ENCODE peak calls at places on chromosomes 11 and 22, in five cellular contexts. X, M, J, V and Z are unnamed samples.
A peak's percentile ranks its signal among the peaks of the same experiment; 100 is the strongest.

GRCh38 chr11:116096596-116096995 is 592.4 kb upstream of the CADM1 start:
- DNase-seq in X (no peak), M (no peak), J (no peak), V (no peak), Z (no peak)

GRCh38 chr22:49817359-49817758 is 10.3 kb downstream of the BRD1 start:
- DNase-seq in X (no peak), M (no peak), J (no peak), V (no peak), Z (no peak)

GRCh38 chr11:2178906-2179494 is 7.4 kb upstream of the TH start:
- DNase-seq in X (no peak), M (no peak), J (no peak), V (no peak), Z (peak; percentile 68)

GRCh38 chr11:116861539-116861938 is 24.1 kb upstream of the APOA1 start:
- DNase-seq in X (no peak), M (no peak), J (no peak), V (no peak), Z (no peak)

GRCh38 chr11:1521382-1522080 is 35.0 kb upstream of the MOB2 start:
- DNase-seq in X (no peak), M (no peak), J (no peak), V (no peak), Z (no peak)

GRCh38 chr11:368414-369335 is 624 bp upstream of the B4GALNT4 start:
- DNase-seq in X (no peak), M (peak; percentile 70), J (no peak), V (no peak), Z (peak; percentile 31)

GRCh38 chr11:25453471-25453870 is 878.5 kb upstream of the ANO3 start:
- DNase-seq in X (no peak), M (no peak), J (no peak), V (no peak), Z (no peak)

GRCh38 chr11:100434821-100435641 is 252.1 kb upstream of the ARHGAP42 start:
- DNase-seq in X (no peak), M (no peak), J (no peak), V (no peak), Z (no peak)

GRCh38 chr11:126793596-126793995 is 207.0 kb downstream of the KIRREL3 start:
- DNase-seq in X (no peak), M (no peak), J (no peak), V (no peak), Z (no peak)

GRCh38 chr11:46391578-46392420 is at the start of gene CHRM4:
- DNase-seq in X (no peak), M (no peak), J (no peak), V (no peak), Z (peak; percentile 65)

GRCh38 chr22:22110548-22111266 is 128.1 kb upstream of the TOP3B start:
- DNase-seq in X (no peak), M (no peak), J (peak; percentile 12), V (no peak), Z (peak; percentile 65)

GRCh38 chr22:44063462-44064371 is 39.6 kb downstream of the PARVB start:
- DNase-seq in X (no peak), M (no peak), J (no peak), V (no peak), Z (no peak)

GRCh38 chr11:66438009-66438503 is 592 bp downstream of the MRPL11 start:
- DNase-seq in X (no peak), M (no peak), J (no peak), V (no peak), Z (no peak)

GRCh38 chr11:81915045-81915444 is 818.6 kb downstream of the FAM181B start:
- DNase-seq in X (no peak), M (no peak), J (no peak), V (no peak), Z (no peak)

GRCh38 chr22:49929553-49929979 is 11.1 kb downstream of the CRELD2 start:
- DNase-seq in X (no peak), M (peak; percentile 87), J (no peak), V (peak; percentile 68), Z (peak; percentile 89)

GRCh38 chr11:111301840-111302113 is 3.4 kb downstream of the POU2AF3 start:
- DNase-seq in X (no peak), M (no peak), J (no peak), V (no peak), Z (no peak)

GRCh38 chr11:121300972-121301699 is 8.6 kb downstream of the SC5D start:
- DNase-seq in X (no peak), M (no peak), J (no peak), V (no peak), Z (no peak)

GRCh38 chr22:32991353-32992115 is 66.6 kb downstream of the SYN3 start:
- DNase-seq in X (no peak), M (no peak), J (no peak), V (no peak), Z (no peak)

GRCh38 chr11:19772480-19772879 is 59.8 kb downstream of the NAV2 start:
- DNase-seq in X (no peak), M (no peak), J (no peak), V (no peak), Z (no peak)

GRCh38 chr11:122709042-122709760 is 53.7 kb downstream of the UBASH3B start:
- DNase-seq in X (no peak), M (no peak), J (no peak), V (no peak), Z (peak; percentile 12)

GRCh38 chr11:64918056-64918455 is 1.0 kb upstream of the ATG2A start:
- DNase-seq in X (no peak), M (no peak), J (peak; percentile 17), V (no peak), Z (no peak)

GRCh38 chr11:123166095-123166559 is 28.9 kb downstream of the CLMP start:
- DNase-seq in X (no peak), M (no peak), J (no peak), V (peak; percentile 77), Z (no peak)

GRCh38 chr22:49826603-49827306 is 918 bp downstream of the BRD1 start:
- DNase-seq in X (no peak), M (no peak), J (no peak), V (peak; percentile 65), Z (peak; percentile 27)

GRCh38 chr22:50738649-50739227 is 734 bp downstream of the ACR start:
- DNase-seq in X (no peak), M (peak; percentile 45), J (no peak), V (no peak), Z (no peak)

GRCh38 chr11:85539029-85539689 is 88.0 kb downstream of the DLG2 start:
- DNase-seq in X (no peak), M (no peak), J (no peak), V (no peak), Z (no peak)

GRCh38 chr11:130599073-130599654 is 150.7 kb downstream of the ADAMTS15 start:
- DNase-seq in X (no peak), M (no peak), J (no peak), V (peak; percentile 71), Z (no peak)

GRCh38 chr11:134521001-134521400 is 109.0 kb upstream of the B3GAT1 start:
- DNase-seq in X (no peak), M (no peak), J (no peak), V (no peak), Z (no peak)

GRCh38 chr11:77107950-77108349 is 5.3 kb downstream of the OMP start:
- DNase-seq in X (peak; percentile 41), M (no peak), J (peak; percentile 53), V (peak; percentile 77), Z (peak; percentile 91)

GRCh38 chr11:2782769-2783168 is 83.0 kb upstream of the KCNQ1OT1 start:
- DNase-seq in X (no peak), M (no peak), J (no peak), V (no peak), Z (no peak)

GRCh38 chr11:124612045-124612444 is 817 bp downstream of the PANX3 start:
- DNase-seq in X (no peak), M (no peak), J (no peak), V (no peak), Z (no peak)

GRCh38 chr11:118619444-118620205 is 12.2 kb downstream of the PHLDB1 start:
- DNase-seq in X (peak; percentile 78), M (no peak), J (peak; percentile 96), V (peak; percentile 56), Z (peak; percentile 18)

GRCh38 chr11:72519220-72519881 is 85.0 kb upstream of the CLPB start:
- DNase-seq in X (no peak), M (no peak), J (peak; percentile 24), V (no peak), Z (no peak)

GRCh38 chr11:121459413-121460041 is 6.8 kb upstream of the SORL1-AS1 start:
- DNase-seq in X (no peak), M (no peak), J (no peak), V (no peak), Z (no peak)

GRCh38 chr11:2210366-2211112 is 38.9 kb upstream of the TH start:
- DNase-seq in X (no peak), M (peak; percentile 65), J (no peak), V (peak; percentile 7), Z (no peak)

GRCh38 chr11:128507936-128508335 is 79.4 kb downstream of the ETS1 start:
- DNase-seq in X (no peak), M (no peak), J (no peak), V (no peak), Z (no peak)

GRCh38 chr11:128512478-128513127 is 74.8 kb downstream of the ETS1 start:
- DNase-seq in X (no peak), M (no peak), J (no peak), V (no peak), Z (no peak)

GRCh38 chr11:128511712-128512111 is 75.6 kb downstream of the ETS1 start:
- DNase-seq in X (no peak), M (no peak), J (no peak), V (no peak), Z (no peak)

GRCh38 chr11:128508785-128509518 is 78.4 kb downstream of the ETS1 start:
- DNase-seq in X (no peak), M (no peak), J (no peak), V (no peak), Z (no peak)

GRCh38 chr11:128509990-128510389 is 77.4 kb downstream of the ETS1 start:
- DNase-seq in X (no peak), M (no peak), J (no peak), V (no peak), Z (no peak)
- TF ChIP-seq CTCF in X (no peak), M (no peak), J (no peak), V (no peak), Z (no peak)

GRCh38 chr22:45831394-45831793 is 145.6 kb downstream of the WNT7B start:
- DNase-seq in X (no peak), M (no peak), J (no peak), V (no peak), Z (peak; percentile 14)
- TF ChIP-seq CTCF in X (peak; percentile 59), M (peak; percentile 15), J (peak; percentile 29), V (no peak), Z (peak; percentile 61)

GRCh38 chr11:27699242-27699925 is 871 bp downstream of the BDNF start:
- DNase-seq in X (no peak), M (no peak), J (no peak), V (no peak), Z (peak; percentile 11)
- TF ChIP-seq CTCF in X (no peak), M (no peak), J (no peak), V (no peak), Z (no peak)

GRCh38 chr11:43358670-43359431 is at the start of gene TTC17:
- DNase-seq in X (peak; percentile 48), M (peak; percentile 94), J (peak; percentile 72), V (peak; percentile 91), Z (peak; percentile 95)
- TF ChIP-seq CTCF in X (no peak), M (no peak), J (no peak), V (no peak), Z (no peak)